ENCODE peak calls at places on chromosomes 5 and 9, in four cellular contexts. A is A549, G is keratinocyte, P is heart left ventricle. X is an unnamed sample.
A peak's percentile ranks its signal among the peaks of the same experiment; 100 is the strongest.

GRCh38 chr5:75054110-75054930 is 2.0 kb upstream of the GCNT4 start:
- DNase-seq in A (no peak), G (no peak), P (peak; percentile 35), X (no peak)

GRCh38 chr5:52898961-52899680 is 90.0 kb upstream of the ITGA2 start:
- DNase-seq in A (no peak), G (no peak), P (no peak), X (no peak)

GRCh38 chr5:79936644-79937216 is 54.3 kb downstream of the MTX3 start:
- DNase-seq in A (no peak), G (no peak), P (no peak), X (no peak)

GRCh38 chr5:172008689-172009141 is 2.3 kb upstream of the FBXW11 start:
- DNase-seq in A (no peak), G (no peak), P (no peak), X (no peak)

GRCh38 chr5:41876678-41877077 is 6.5 kb upstream of the OXCT1 start:
- DNase-seq in A (no peak), G (no peak), P (no peak), X (no peak)

GRCh38 chr5:107388111-107388861 is 282.5 kb downstream of the EFNA5 start:
- DNase-seq in A (peak; percentile 85), G (peak; percentile 11), P (no peak), X (no peak)

GRCh38 chr9:69204378-69204777 is 30.3 kb downstream of the TJP2 start:
- DNase-seq in A (no peak), G (no peak), P (no peak), X (no peak)

GRCh38 chr9:98818764-98819163 is 11.3 kb downstream of the GALNT12 start:
- DNase-seq in A (no peak), G (no peak), P (no peak), X (no peak)

GRCh38 chr5:15717002-15717401 is 217.0 kb downstream of the FBXL7 start:
- DNase-seq in A (no peak), G (no peak), P (no peak), X (no peak)

GRCh38 chr9:89109666-89110065 is 69.0 kb downstream of the SHC3 start:
- DNase-seq in A (no peak), G (no peak), P (no peak), X (no peak)

GRCh38 chr9:104858271-104858670 is 69.7 kb downstream of the ABCA1 start:
- DNase-seq in A (no peak), G (peak; percentile 50), P (no peak), X (no peak)

GRCh38 chr5:38719916-38720315 is 125.9 kb upstream of the OSMR start:
- DNase-seq in A (peak; percentile 7), G (no peak), P (no peak), X (no peak)

GRCh38 chr9:113309204-113309813 is 6.1 kb upstream of the RNF183 start:
- DNase-seq in A (peak; percentile 42), G (no peak), P (no peak), X (no peak)

GRCh38 chr9:19799784-19800183 is 10.9 kb upstream of the SLC24A2 start:
- DNase-seq in A (no peak), G (no peak), P (no peak), X (no peak)

GRCh38 chr9:126805546-126806262 is 864 bp downstream of the ZBTB43 start:
- DNase-seq in A (peak; percentile 38), G (no peak), P (peak; percentile 90), X (peak; percentile 48)

GRCh38 chr5:113268232-113268631 is 166.6 kb downstream of the TSSK1B start:
- DNase-seq in A (no peak), G (peak; percentile 25), P (no peak), X (no peak)

GRCh38 chr9:98796364-98797101 is at the start of gene ANKS6:
- DNase-seq in A (peak; percentile 71), G (no peak), P (peak; percentile 75), X (peak; percentile 84)

GRCh38 chr9:132372177-132373095 is 17.6 kb upstream of the SETX start:
- DNase-seq in A (peak; percentile 29), G (no peak), P (peak; percentile 70), X (no peak)

GRCh38 chr5:135629164-135629563 is 50.4 kb upstream of the CXCL14 start:
- DNase-seq in A (no peak), G (no peak), P (no peak), X (no peak)

GRCh38 chr5:85605381-85605780 is 1012.4 kb upstream of the COX7C start:
- DNase-seq in A (no peak), G (no peak), P (no peak), X (no peak)

GRCh38 chr5:166356096-166356495 is 1935.3 kb upstream of the WWC1 start:
- DNase-seq in A (no peak), G (no peak), P (no peak), X (no peak)
- H3K9me3 ChIP-seq in A (no peaks in the 10 kb centered on the region), G (no peaks in the 10 kb centered on the region), P (peaks cover under 1% of the 10 kb centered on the region), X (no peaks in the 10 kb centered on the region)

DNA sequence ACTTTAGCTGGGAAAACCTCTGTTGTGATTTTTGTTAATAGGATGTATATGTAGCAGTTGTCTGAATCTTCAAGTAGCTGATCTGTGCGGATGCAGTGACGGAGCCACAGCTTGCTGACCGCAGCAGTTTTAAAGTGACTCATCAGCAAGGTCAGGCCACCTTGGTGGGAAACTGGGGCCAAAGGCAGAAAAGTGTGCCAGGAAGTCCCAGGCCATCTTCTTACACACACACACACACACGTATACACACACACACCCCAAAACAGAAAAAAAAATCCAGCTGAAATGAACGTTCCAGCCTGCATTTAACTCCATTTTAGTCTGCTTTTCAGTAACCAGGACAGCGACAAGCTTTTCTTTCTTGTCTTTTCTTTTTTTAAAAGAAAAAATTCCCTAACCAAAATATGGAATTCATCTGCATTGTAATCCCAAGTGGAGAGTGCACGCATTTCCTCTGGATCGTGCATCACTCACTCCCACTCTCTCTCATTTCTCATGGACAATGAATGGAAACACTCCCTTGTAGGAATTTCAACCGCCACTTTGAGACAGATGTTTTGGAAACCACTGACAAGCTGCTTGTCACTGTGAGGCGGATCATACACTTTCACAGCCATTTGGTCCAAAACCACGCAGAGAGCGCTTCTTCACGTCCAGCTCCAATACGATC is 103.9 kb downstream of the LHFPL2 start:
- DNase-seq in A (no peak), G (no peak), P (peak; percentile 46), X (no peak)
- H3K9me3 ChIP-seq in A (no peaks in the 10 kb centered on the region), G (no peaks in the 10 kb centered on the region), P (peaks cover 1% of the 10 kb centered on the region), X (no peaks in the 10 kb centered on the region)

GRCh38 chr5:98651715-98652114 is 121.7 kb upstream of the RGMB start:
- DNase-seq in A (no peak), G (no peak), P (no peak), X (no peak)
- H3K9me3 ChIP-seq in A (no peaks in the 10 kb centered on the region), G (no peaks in the 10 kb centered on the region), P (no peaks in the 10 kb centered on the region), X (no peaks in the 10 kb centered on the region)

GRCh38 chr5:141319202-141319601 is 1.4 kb downstream of the TAF7 start:
- DNase-seq in A (no peak), G (no peak), P (no peak), X (no peak)
- H3K9me3 ChIP-seq in A (peaks cover 83% of the 10 kb centered on the region), G (peaks cover 22% of the 10 kb centered on the region), P (peaks cover 76% of the 10 kb centered on the region), X (peaks cover 30% of the 10 kb centered on the region)

GRCh38 chr9:78062710-78063109 is 31.1 kb upstream of the GNAQ start:
- DNase-seq in A (no peak), G (no peak), P (no peak), X (no peak)

GRCh38 chr9:78064075-78064474 is 32.5 kb upstream of the GNAQ start:
- DNase-seq in A (no peak), G (no peak), P (no peak), X (no peak)
- H3K9me3 ChIP-seq in A (peaks cover 11% of the 10 kb centered on the region), G (no peaks in the 10 kb centered on the region), P (no peaks in the 10 kb centered on the region), X (no peaks in the 10 kb centered on the region)

GRCh38 chr5:141422742-141423291 is 2.0 kb downstream of the PCDHGA11 start:
- DNase-seq in A (no peak), G (no peak), P (no peak), X (no peak)

GRCh38 chr5:141431286-141431685 is 979 bp downstream of the PCDHGA12 start:
- DNase-seq in A (no peak), G (no peak), P (no peak), X (no peak)

GRCh38 chr5:141430332-141431113 is at the start of gene PCDHGA12:
- DNase-seq in A (peak; percentile 62), G (peak; percentile 28), P (peak; percentile 71), X (no peak)

GRCh38 chr5:141427783-141428426 is 2.4 kb upstream of the PCDHGA12 start:
- DNase-seq in A (no peak), G (no peak), P (no peak), X (no peak)
- H3K9me3 ChIP-seq in A (peaks cover 75% of the 10 kb centered on the region), G (peaks cover 31% of the 10 kb centered on the region), P (peaks cover 100% of the 10 kb centered on the region), X (peaks cover 8% of the 10 kb centered on the region)

GRCh38 chr5:141258948-141259347 is 13.8 kb downstream of the PCDHB15 start:
- DNase-seq in A (no peak), G (no peak), P (no peak), X (no peak)
- H3K9me3 ChIP-seq in A (peaks cover 88% of the 10 kb centered on the region), G (peaks cover 7% of the 10 kb centered on the region), P (peaks cover 100% of the 10 kb centered on the region), X (peaks cover 31% of the 10 kb centered on the region)

DNA sequence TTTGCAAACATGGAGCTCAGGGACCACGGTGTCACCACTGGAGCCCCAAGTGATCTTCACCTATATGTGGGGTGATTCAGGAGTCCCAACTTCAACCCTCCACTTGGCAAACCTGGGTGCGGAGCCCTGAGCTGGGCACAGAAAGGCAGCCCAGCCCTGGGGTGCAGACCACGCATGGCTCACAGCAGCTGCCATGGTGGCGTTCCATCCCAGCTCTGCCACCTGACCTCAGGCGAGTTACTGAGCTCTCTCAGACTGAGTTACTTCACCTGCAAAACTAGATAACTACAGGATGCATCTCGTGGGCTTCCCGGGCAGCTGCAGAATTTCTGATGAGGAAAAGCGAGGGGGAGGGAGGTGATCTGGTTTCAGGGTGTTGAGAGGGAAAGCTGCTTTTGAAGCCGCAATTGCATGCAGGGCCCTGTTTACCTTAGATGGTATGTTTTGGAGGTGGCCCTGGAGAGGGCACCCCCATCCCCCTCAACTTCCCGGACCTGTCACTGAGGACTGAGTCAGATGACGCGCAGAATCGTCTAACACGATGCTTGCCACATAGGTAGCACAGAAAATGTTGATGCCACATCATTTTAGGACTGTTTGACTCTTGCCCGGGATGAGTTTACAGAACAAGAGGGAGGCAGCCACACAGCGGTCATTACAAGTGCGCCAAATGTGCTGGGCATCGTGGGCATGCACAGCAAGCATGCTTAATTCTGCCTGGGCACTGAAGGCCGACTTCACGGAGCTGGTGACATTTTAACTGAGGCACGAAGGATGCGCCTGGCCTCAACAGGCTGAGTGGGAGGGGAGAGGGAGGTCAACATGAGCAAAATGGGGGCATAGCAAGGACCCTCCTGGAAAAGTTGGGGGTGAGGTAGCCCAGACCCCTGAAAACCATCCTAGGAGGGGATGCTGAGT is 154.6 kb downstream of the COL23A1 start:
- DNase-seq in A (no peak), G (no peak), P (no peak), X (no peak)
- H3K9me3 ChIP-seq in A (peaks cover 10% of the 10 kb centered on the region), G (no peaks in the 10 kb centered on the region), P (peaks cover 6% of the 10 kb centered on the region), X (no peaks in the 10 kb centered on the region)

GRCh38 chr9:27227192-27227591 is 69.8 kb downstream of the EQTN start:
- DNase-seq in A (no peak), G (no peak), P (no peak), X (no peak)
- H3K9me3 ChIP-seq in A (no peaks in the 10 kb centered on the region), G (no peaks in the 10 kb centered on the region), P (peaks cover 49% of the 10 kb centered on the region), X (no peaks in the 10 kb centered on the region)

DNA sequence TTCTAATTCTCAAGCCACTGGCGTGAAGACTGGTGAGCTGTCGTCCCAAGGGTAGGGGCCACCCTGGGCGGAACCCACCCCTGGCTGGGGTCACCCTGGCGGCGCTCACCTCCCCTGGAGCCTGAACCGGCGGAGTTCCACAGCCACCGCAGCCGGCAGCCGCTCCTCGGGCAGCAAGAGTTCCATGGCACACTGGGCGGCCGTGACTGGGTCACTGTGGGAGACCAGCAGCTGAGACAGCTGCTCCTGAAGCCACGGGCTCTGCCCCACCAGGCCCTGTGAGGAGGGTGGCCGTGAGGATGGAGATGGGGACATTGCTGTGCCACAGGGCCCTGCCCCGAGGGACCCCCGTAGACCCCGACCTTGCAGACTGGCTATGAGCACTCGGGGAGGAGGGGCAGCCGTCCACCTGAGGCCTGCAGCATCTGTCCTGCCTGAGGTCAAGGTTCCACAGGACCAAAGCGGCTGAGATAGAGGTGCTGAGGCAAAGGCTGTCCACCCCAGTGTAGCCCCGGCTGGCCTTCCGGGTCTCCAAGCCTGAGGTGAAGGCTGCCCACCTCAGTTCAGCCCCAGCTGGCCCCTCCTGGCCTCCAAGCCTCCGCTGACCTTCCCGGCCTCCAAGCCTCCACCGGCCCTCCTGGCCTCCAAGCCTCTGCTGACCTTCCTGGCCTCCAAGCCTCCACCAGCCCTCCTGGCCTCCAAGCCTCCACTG is 50.6 kb upstream of the NRARP start:
- DNase-seq in A (no peak), G (no peak), P (no peak), X (no peak)
- H3K9me3 ChIP-seq in A (peaks cover 27% of the 10 kb centered on the region), G (peaks cover 13% of the 10 kb centered on the region), P (peaks cover 16% of the 10 kb centered on the region), X (no peaks in the 10 kb centered on the region)

X was measured in T-helper 17 cell.